ENCODE peak calls at places on chromosomes 12 and 14, in nine cellular contexts. U is neural progenitor cell; M is nephron progenitor cell; X is activated CD4-positive, CD25-positive, alpha-beta regulatory T cell; E is Caki2; P is NCI-H345; V is A549; R is naive thymus-derived CD4-positive, alpha-beta T cell; T is HT1080. J is an unnamed sample.

GRCh38 chr12:119301367-119301766 is 33.2 kb upstream of the CCDC60 start:
- DNase-seq in P (no peak), V (no peak), X (no peak), U (no peak), T (no peak), R (no peak), E (no peak), M (no peak), J (no peak)

GRCh38 chr14:88798161-88798560 is 5.4 kb upstream of the EML5 start:
- DNase-seq in X (no peak), E (no peak), T (no peak), M (no peak), U (no peak), V (no peak), P (peak), R (no peak), J (no peak)

GRCh38 chr12:80019691-80020090 is 79.6 kb upstream of the OTOGL start:
- DNase-seq in U (no peak), E (no peak), R (no peak), P (no peak), T (no peak), X (no peak), M (no peak), V (no peak), J (no peak)

GRCh38 chr12:65308001-65308400 is 29.5 kb downstream of the MSRB3 start:
- DNase-seq in V (no peak), R (no peak), M (no peak), X (no peak), U (no peak), T (no peak), P (no peak), E (no peak), J (no peak)

GRCh38 chr12:95408201-95408600 is 65.8 kb upstream of the METAP2 start:
- DNase-seq in U (no peak), X (no peak), T (no peak), M (no peak), V (no peak), P (no peak), E (no peak), R (no peak), J (no peak)

GRCh38 chr12:6554168-6554989 is 1.5 kb downstream of the IFFO1 start:
- DNase-seq in R (peak), U (peak), T (peak), E (peak), M (peak), V (peak), X (peak), P (peak), J (peak)

GRCh38 chr14:39175445-39176262 is 600 bp downstream of the PNN start:
- DNase-seq in U (peak), M (peak), V (no peak), E (no peak), X (peak), P (peak), T (peak), R (no peak), J (peak)

GRCh38 chr12:108106599-108106998 is 22.5 kb upstream of the WSCD2 start:
- DNase-seq in R (no peak), P (no peak), X (no peak), U (peak), V (no peak), M (no peak), E (no peak), T (no peak), J (no peak)

GRCh38 chr12:116361404-116362223 is 84.1 kb upstream of the MED13L start:
- DNase-seq in V (no peak), R (no peak), P (peak), X (no peak), T (no peak), E (no peak), U (no peak), M (no peak), J (no peak)

GRCh38 chr14:103190731-103191130 is 67.5 kb downstream of the TNFAIP2 start:
- DNase-seq in V (no peak), E (no peak), M (no peak), T (no peak), X (no peak), U (no peak), P (no peak), R (no peak), J (no peak)

GRCh38 chr12:90896164-90896563 is 58.8 kb downstream of the CCER1 start:
- DNase-seq in X (no peak), P (no peak), E (no peak), U (no peak), V (no peak), T (peak), R (no peak), M (no peak), J (no peak)

GRCh38 chr14:80215756-80216581 is 4.7 kb upstream of the DIO2 start:
- DNase-seq in R (no peak), T (no peak), E (no peak), X (no peak), P (no peak), U (peak), M (no peak), V (peak), J (no peak)

GRCh38 chr12:53777936-53778644 is 26.3 kb upstream of the CISTR start:
- DNase-seq in U (no peak), R (no peak), T (no peak), M (no peak), X (no peak), E (no peak), P (no peak), V (no peak), J (no peak)

GRCh38 chr12:59689776-59690175 is 93.9 kb downstream of the SLC16A7 start:
- DNase-seq in P (no peak), T (no peak), V (no peak), E (no peak), X (no peak), M (no peak), U (no peak), R (no peak), J (no peak)

GRCh38 chr12:53200458-53201169 is 6.4 kb downstream of the ITGB7 start:
- DNase-seq in R (peak), T (no peak), X (no peak), M (no peak), V (no peak), P (no peak), U (no peak), E (no peak), J (no peak)

GRCh38 chr14:57066887-57067513 is 201.7 kb downstream of the EXOC5 start:
- DNase-seq in E (peak), M (peak), U (peak), P (peak), R (no peak), X (no peak), V (peak), T (peak), J (peak)

GRCh38 chr12:105228494-105228893 is 7.5 kb downstream of the APPL2 start:
- DNase-seq in E (no peak), X (no peak), V (no peak), R (no peak), T (peak), U (no peak), P (no peak), M (no peak), J (no peak)

GRCh38 chr14:75752907-75753594 is 92.0 kb downstream of the TTLL5 start:
- DNase-seq in M (no peak), U (no peak), V (no peak), P (no peak), E (no peak), T (no peak), R (no peak), X (no peak), J (no peak)

GRCh38 chr12:67624355-67624754 is 24.2 kb upstream of the DYRK2 start:
- DNase-seq in X (no peak), R (no peak), T (no peak), V (no peak), U (no peak), E (no peak), M (no peak), P (no peak), J (no peak)

GRCh38 chr12:54649825-54650224 is 1.7 kb upstream of the DCD start:
- DNase-seq in X (no peak), V (no peak), R (no peak), P (no peak), U (no peak), M (no peak), E (no peak), T (no peak), J (no peak)

GRCh38 chr12:106696861-106697417 is 77.5 kb upstream of the RIC8B start:
- DNase-seq in U (no peak), V (no peak), R (no peak), E (no peak), X (no peak), P (no peak), M (no peak), T (no peak), J (no peak)

GRCh38 chr12:49539406-49540228 is 787 bp downstream of the KCNH3 start:
- DNase-seq in R (no peak), P (no peak), X (no peak), U (no peak), M (no peak), E (no peak), T (no peak), V (no peak), J (peak)

GRCh38 chr14:72479471-72479931 is 414.4 kb downstream of the DPF3 start:
- DNase-seq in U (peak), X (no peak), R (no peak), V (no peak), E (peak), T (no peak), M (peak), P (no peak), J (no peak)

GRCh38 chr12:102958073-102958829 is 777 bp downstream of the ASCL1 start:
- DNase-seq in M (peak), R (no peak), T (no peak), U (peak), V (peak), P (peak), E (peak), X (no peak), J (no peak)

GRCh38 chr14:50345891-50346422 is 33.8 kb downstream of the DMAC2L start:
- DNase-seq in P (no peak), E (no peak), T (no peak), V (no peak), R (no peak), M (no peak), X (no peak), U (no peak), J (no peak)

GRCh38 chr12:13474381-13474780 is 277.9 kb downstream of the EMP1 start:
- DNase-seq in M (no peak), P (no peak), V (no peak), X (no peak), U (no peak), R (no peak), T (no peak), E (no peak), J (no peak)

GRCh38 chr12:112473056-112473455 is 54.3 kb downstream of the PTPN11 start:
- DNase-seq in M (no peak), T (peak), V (peak), P (no peak), U (peak), E (peak), R (no peak), X (no peak), J (no peak)

GRCh38 chr14:76836029-76836630 is 9.9 kb downstream of the LRRC74A start:
- DNase-seq in U (no peak), R (no peak), M (no peak), P (no peak), T (no peak), V (peak), E (no peak), X (no peak), J (peak)

GRCh38 chr12:94305293-94305957 is 154.2 kb downstream of the CEP83 start:
- DNase-seq in U (no peak), T (no peak), R (no peak), V (no peak), E (no peak), X (no peak), M (no peak), P (peak), J (no peak)

GRCh38 chr12:52606581-52607241 is 5.4 kb upstream of the KRT72 start:
- DNase-seq in R (no peak), E (no peak), V (no peak), M (no peak), U (no peak), X (no peak), P (no peak), T (no peak), J (no peak)

GRCh38 chr12:57528831-57529555 is 6.4 kb downstream of the MBD6 start:
- DNase-seq in T (no peak), P (no peak), X (no peak), E (no peak), R (no peak), V (no peak), U (no peak), M (no peak), J (no peak)

GRCh38 chr14:74882103-74882920 is 596 bp downstream of the DLST start:
- DNase-seq in P (peak), E (peak), U (peak), M (peak), V (peak), T (no peak), R (peak), X (peak), J (peak)

GRCh38 chr14:106055257-106055656 is 528.9 kb downstream of the TMEM121 start:
- DNase-seq in V (no peak), P (no peak), R (no peak), M (no peak), T (no peak), E (no peak), U (no peak), X (no peak), J (no peak)

J was measured in upper lobe of right lung.